ENCODE peak calls at places on chromosome 1, in ten cellular contexts. T is mesendoderm; D is HAP-1; S is sigmoid colon; Q is psoas muscle; R is cardiac fibroblast; E is upper lobe of right lung; M is naive thymus-derived CD4-positive, alpha-beta T cell; C is HepG2; Y is CD8-positive, alpha-beta memory T cell. Z is an unnamed sample.

GRCh38 chr1:185045793-185046441 is 559 bp downstream of the RNF2 start:
- DNase-seq in T (peak), S (peak), Q (peak), R (peak), Y (peak), M (peak), C (no peak), E (peak), D (peak), Z (no peak)

GRCh38 chr1:201721131-201722049 is 107.6 kb upstream of the IPO9 start:
- DNase-seq in T (peak), M (no peak), S (peak), D (no peak), Y (no peak), Q (no peak), C (no peak), R (peak), E (no peak), Z (no peak)

GRCh38 chr1:114828251-114828650 is 26.4 kb upstream of the SYCP1 start:
- DNase-seq in E (no peak), D (no peak), R (peak), C (no peak), S (no peak), M (no peak), T (peak), Q (no peak), Y (no peak), Z (no peak)

GRCh38 chr1:115179397-115179835 is 90.1 kb upstream of the TSPAN2 start:
- DNase-seq in D (no peak), Q (peak), M (no peak), C (peak), T (peak), E (no peak), R (peak), S (no peak), Y (no peak), Z (no peak)

GRCh38 chr1:232725303-232726047 is 79.7 kb upstream of the MAP10 start:
- DNase-seq in R (no peak), S (no peak), Q (no peak), T (peak), C (no peak), Y (no peak), E (no peak), D (peak), M (no peak), Z (peak)

GRCh38 chr1:15405106-15405850 is 4.4 kb upstream of the EFHD2 start:
- DNase-seq in E (no peak), R (no peak), Q (no peak), D (no peak), S (no peak), Y (no peak), C (no peak), M (no peak), T (no peak), Z (no peak)

GRCh38 chr1:245448858-245449534 is 294.2 kb downstream of the KIF26B start:
- DNase-seq in R (no peak), Y (no peak), T (no peak), D (peak), Q (no peak), E (no peak), S (no peak), M (no peak), C (no peak), Z (no peak)

GRCh38 chr1:19038732-19039131 is 82.3 kb upstream of the IFFO2 start:
- DNase-seq in D (peak), R (no peak), S (no peak), Q (no peak), M (no peak), Y (no peak), T (no peak), E (no peak), C (no peak), Z (no peak)

GRCh38 chr1:31111290-31111951 is 45.9 kb upstream of the PUM1 start:
- DNase-seq in S (no peak), E (peak), R (peak), Y (no peak), T (peak), M (no peak), Q (peak), D (peak), C (no peak), Z (no peak)

GRCh38 chr1:27990920-27991537 is 31.3 kb downstream of the XKR8 start:
- DNase-seq in R (peak), Q (no peak), D (no peak), C (no peak), S (no peak), T (no peak), Y (no peak), E (no peak), M (no peak), Z (no peak)

GRCh38 chr1:220565670-220566069 is 37.7 kb downstream of the MARK1 start:
- DNase-seq in S (no peak), D (no peak), T (peak), M (no peak), Y (no peak), Q (no peak), R (no peak), E (no peak), C (no peak), Z (no peak)

GRCh38 chr1:220563564-220563963 is 35.6 kb downstream of the MARK1 start:
- DNase-seq in E (no peak), Y (no peak), Q (no peak), C (no peak), S (no peak), D (no peak), M (no peak), R (no peak), T (no peak), Z (no peak)

GRCh38 chr1:220564216-220564615 is 36.3 kb downstream of the MARK1 start:
- DNase-seq in E (no peak), Y (no peak), R (peak), C (no peak), M (no peak), D (no peak), S (no peak), T (no peak), Q (no peak), Z (no peak)
- H3K4me3 ChIP-seq in E (no peak), Y (no peak), R (no peak), C (no peak), M (no peak), D (no peak), S (no peak), T (no peak), Q (no peak), Z (no peak)

GRCh38 chr1:222462598-222462997 is 85.3 kb downstream of the HHIPL2 start:
- DNase-seq in M (no peak), T (no peak), C (no peak), D (no peak), S (no peak), R (no peak), Y (no peak), Q (no peak), E (no peak), Z (no peak)

GRCh38 chr1:222466150-222466865 is 81.6 kb downstream of the HHIPL2 start:
- DNase-seq in D (no peak), C (peak), Y (no peak), E (no peak), R (no peak), S (no peak), T (no peak), Q (no peak), M (no peak), Z (no peak)

GRCh38 chr1:222463059-222463730 is 84.7 kb downstream of the HHIPL2 start:
- DNase-seq in D (no peak), S (no peak), Q (no peak), T (no peak), Y (no peak), E (no peak), R (no peak), M (no peak), C (no peak), Z (no peak)

GRCh38 chr1:222465211-222466041 is 82.5 kb downstream of the HHIPL2 start:
- DNase-seq in Y (peak), R (peak), Q (peak), T (peak), M (peak), D (peak), S (peak), E (peak), C (peak), Z (peak)

DNA sequence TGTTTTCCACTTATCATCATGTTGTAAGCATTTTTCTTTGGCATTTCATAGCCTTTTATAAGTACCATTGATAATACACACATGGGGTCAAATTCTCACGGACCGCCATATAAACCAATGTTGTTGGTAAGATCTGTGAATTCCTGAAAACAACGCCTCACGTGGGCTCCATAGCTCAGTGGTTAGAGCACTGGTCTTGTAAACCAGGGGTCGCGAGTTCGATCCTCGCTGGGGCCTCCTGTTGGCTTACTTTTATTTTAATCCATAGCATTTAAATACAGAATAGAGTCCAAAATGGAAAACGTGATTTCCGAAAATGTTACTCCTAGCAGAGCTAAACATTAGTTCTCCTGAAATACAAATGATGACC is 83.1 kb downstream of the HHIPL2 start:
- DNase-seq in M (peak), D (peak), C (peak), Y (peak), Q (peak), S (peak), T (peak), E (peak), R (peak), Z (peak)
- H3K4me3 ChIP-seq in M (peak), D (peak), C (peak), Y (peak), Q (peak), S (no peak), T (peak), E (peak), R (peak), Z (peak)

DNA sequence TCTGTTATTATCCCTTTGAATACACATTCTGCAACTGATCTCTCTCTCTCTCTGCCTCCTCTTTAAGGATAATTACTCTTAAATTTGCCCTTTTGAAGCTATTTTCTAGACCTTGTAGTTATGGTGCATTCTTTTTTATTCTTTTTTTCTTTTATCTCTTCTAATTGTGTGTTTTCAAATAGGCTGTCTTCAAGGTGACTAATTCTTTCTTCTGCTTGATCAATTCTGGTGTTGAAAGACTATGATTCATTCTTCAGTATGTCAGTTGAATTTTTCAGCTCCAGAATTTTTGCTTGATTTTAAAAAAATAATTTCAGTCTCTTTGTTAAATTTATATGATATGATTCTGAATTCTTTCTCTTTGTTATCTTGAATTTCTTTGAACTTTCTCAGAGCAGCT is 95.6 kb upstream of the GPR52 start:
- DNase-seq in C (no peak), Q (no peak), S (no peak), R (peak), E (no peak), Y (no peak), D (no peak), M (no peak), T (no peak), Z (no peak)
- H3K4me3 ChIP-seq in C (no peak), Q (no peak), S (no peak), R (no peak), E (no peak), Y (no peak), D (no peak), M (no peak), T (no peak), Z (no peak)

DNA sequence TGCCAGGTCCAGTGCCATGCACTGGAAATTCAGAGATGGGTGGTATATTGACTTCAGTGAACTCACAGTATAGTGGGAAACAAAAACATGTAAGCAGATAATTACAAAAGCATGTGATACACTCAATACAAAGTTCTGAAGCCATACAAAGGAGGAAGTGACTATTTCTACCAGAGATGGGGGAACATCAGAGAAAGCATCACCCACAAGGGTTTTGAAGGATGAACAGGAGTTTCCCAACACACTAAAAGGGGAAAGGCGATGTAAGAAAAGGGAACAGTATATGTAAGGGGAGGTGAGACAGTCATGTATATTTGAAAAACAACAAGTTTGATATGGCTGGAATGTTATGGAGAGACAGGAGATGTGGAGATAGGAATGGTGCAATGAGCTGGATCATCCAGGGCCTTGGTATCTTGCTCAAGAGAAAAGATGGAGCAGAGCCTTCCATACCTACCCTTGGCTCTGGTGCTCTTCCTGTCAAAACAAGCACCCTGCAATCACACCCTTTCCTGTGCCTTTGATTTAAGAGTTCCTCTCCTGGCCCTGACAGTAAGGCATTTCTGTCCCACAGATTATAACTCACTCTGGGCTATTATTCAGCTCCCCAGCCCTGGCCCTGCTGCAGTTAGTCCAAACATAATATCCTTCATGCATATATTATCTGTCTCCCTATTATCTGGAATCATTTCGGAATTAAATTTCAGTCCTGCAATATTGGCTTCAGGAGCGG is 60.5 kb downstream of the DMAP1 start:
- DNase-seq in T (no peak), E (no peak), R (no peak), Y (no peak), S (no peak), D (no peak), C (no peak), M (no peak), Q (no peak), Z (no peak)
- H3K4me3 ChIP-seq in T (no peak), E (no peak), R (no peak), Y (no peak), S (no peak), D (no peak), C (no peak), M (no peak), Q (no peak), Z (no peak)

GRCh38 chr1:76868916-76869315 is 1.6 kb downstream of the ST6GALNAC5 start:
- DNase-seq in Q (no peak), T (peak), M (no peak), S (no peak), C (no peak), R (no peak), E (no peak), Y (no peak), D (no peak), Z (no peak)
- H3K4me3 ChIP-seq in Q (no peak), T (peak), M (peak), S (peak), C (no peak), R (no peak), E (peak), Y (no peak), D (no peak), Z (no peak)

DNA sequence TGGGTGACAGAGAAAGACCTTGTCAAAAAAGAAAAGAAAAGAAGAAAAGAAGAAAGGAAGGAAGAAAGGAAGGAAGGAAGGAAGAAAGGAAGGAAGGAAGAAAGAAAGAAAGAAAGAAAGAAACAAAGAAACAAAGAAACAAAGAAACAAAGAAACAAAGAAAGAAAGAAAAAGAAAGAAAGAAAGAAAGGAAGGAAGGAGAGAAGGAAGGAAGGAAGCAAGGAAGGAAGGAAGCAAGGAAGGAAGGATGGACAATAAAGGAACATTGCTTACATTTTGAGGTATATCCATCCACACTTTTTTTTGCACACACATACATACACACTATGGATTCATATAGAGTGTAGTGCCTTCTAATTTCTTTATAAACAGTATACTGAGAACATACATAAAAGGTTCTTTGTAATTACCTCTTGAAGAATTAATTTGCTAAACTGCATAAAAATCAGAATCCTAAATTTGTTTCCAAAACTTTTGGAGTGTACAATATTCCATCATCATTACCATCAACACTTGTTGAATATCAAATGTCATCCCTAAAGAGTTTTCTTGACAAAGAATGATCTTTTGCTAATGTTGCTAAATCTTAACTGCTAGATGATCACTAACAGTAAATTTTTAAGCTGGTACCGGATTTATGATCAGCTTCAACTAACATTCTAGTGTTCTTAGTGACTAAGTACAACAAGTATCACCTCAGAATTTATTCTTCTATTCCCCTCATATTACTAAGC is 11.4 kb upstream of the GADD45A start:
- DNase-seq in S (no peak), E (no peak), Y (no peak), C (no peak), R (no peak), M (no peak), Q (no peak), D (no peak), T (no peak), Z (no peak)
- H3K4me3 ChIP-seq in S (no peak), E (no peak), Y (no peak), C (no peak), R (no peak), M (no peak), Q (no peak), D (no peak), T (no peak), Z (no peak)

GRCh38 chr1:6026095-6026809 is 19.4 kb upstream of the KCNAB2 start:
- DNase-seq in S (peak), E (peak), Q (peak), D (peak), M (peak), R (peak), C (peak), T (peak), Y (peak), Z (peak)
- H3K4me3 ChIP-seq in S (no peak), E (peak), Q (peak), D (peak), M (peak), R (no peak), C (peak), T (no peak), Y (peak), Z (peak)

GRCh38 chr1:22143065-22143514 is at the start of gene WNT4:
- DNase-seq in Q (peak), C (no peak), M (no peak), T (peak), E (peak), Y (no peak), R (no peak), D (peak), S (no peak), Z (no peak)

GRCh38 chr1:22141493-22141892 is 1.4 kb downstream of the WNT4 start:
- DNase-seq in R (no peak), T (no peak), Y (no peak), C (no peak), S (no peak), Q (no peak), M (no peak), D (no peak), E (no peak), Z (no peak)

GRCh38 chr1:22142315-22143064 is 407 bp downstream of the WNT4 start:
- DNase-seq in D (peak), T (peak), Y (no peak), Q (peak), C (no peak), M (no peak), E (no peak), S (no peak), R (peak), Z (no peak)

GRCh38 chr1:22140681-22141080 is 2.2 kb downstream of the WNT4 start:
- DNase-seq in D (no peak), Y (no peak), T (peak), C (no peak), E (no peak), R (no peak), S (no peak), Q (no peak), M (no peak), Z (no peak)

DNA sequence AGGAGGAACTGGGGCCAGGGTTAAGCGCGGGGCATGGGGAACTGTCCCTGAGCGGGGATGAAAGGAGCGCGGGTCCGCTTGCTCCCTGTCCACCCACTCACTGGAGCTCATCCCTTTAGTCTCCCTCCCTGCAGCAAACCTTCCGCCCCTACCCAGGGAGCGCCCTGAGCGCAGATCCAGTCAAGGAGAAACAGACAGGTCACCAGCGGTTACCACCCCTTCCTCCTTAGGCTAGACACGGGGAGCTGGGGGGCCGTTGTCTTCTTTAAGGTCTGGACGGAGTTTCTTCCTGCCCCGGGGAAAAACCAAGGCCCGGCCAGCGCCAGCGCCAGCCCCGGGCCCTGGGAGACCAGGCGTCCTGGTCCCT is 966 bp downstream of the WNT4 start:
- DNase-seq in D (no peak), C (no peak), R (no peak), Y (no peak), M (no peak), Q (no peak), E (no peak), T (peak), S (no peak), Z (no peak)
- H3K4me3 ChIP-seq in D (peak), C (no peak), R (no peak), Y (no peak), M (no peak), Q (peak), E (peak), T (no peak), S (peak), Z (no peak)

Z was measured in Jurkat, Clone E6-1.